ENCODE peak calls at places on chromosome 15, in four cellular contexts. L, Y, I and D are unnamed samples.

GRCh38 chr15:31857194-31857593 is 173.1 kb upstream of the CHRNA7 start:
- DNase-seq in I (no peak), L (no peak), Y (no peak), D (no peak)

GRCh38 chr15:72063186-72063585 is 54.8 kb downstream of the MYO9A start:
- DNase-seq in I (no peak), Y (peak; percentile 61), L (peak; percentile 8), D (no peak)

GRCh38 chr15:75720787-75721461 is 8.3 kb upstream of the CSPG4 start:
- DNase-seq in I (no peak), L (peak; percentile 90), Y (peak; percentile 35), D (no peak)

GRCh38 chr15:85625856-85626255 is 168.9 kb downstream of the KLHL25 start:
- DNase-seq in I (no peak), Y (peak; percentile 60), L (peak; percentile 44), D (no peak)

GRCh38 chr15:50549326-50549725 is 2.9 kb upstream of the USP50 start:
- DNase-seq in I (no peak), L (no peak), Y (peak; percentile 12), D (no peak)

GRCh38 chr15:22895465-22896190 is 57.2 kb downstream of the NIPA2 start:
- DNase-seq in L (peak; percentile 99), Y (peak; percentile 49), I (no peak), D (no peak)

GRCh38 chr15:68415501-68416157 is 16.3 kb downstream of the ITGA11 start:
- DNase-seq in Y (no peak), L (no peak), I (no peak), D (no peak)

GRCh38 chr15:75045332-75046015 is 22.1 kb downstream of the PPCDC start:
- DNase-seq in L (no peak), Y (no peak), I (no peak), D (no peak)

GRCh38 chr15:56837281-56837680 is 81.2 kb upstream of the TCF12 start:
- DNase-seq in I (no peak), L (no peak), Y (peak; percentile 35), D (no peak)

GRCh38 chr15:66917904-66918448 is 147.4 kb upstream of the SMAD3 start:
- DNase-seq in Y (no peak), L (no peak), I (no peak), D (no peak)

GRCh38 chr15:68154923-68155559 is 50.1 kb downstream of the CALML4 start:
- DNase-seq in I (peak; percentile 41), Y (peak; percentile 79), L (peak; percentile 65), D (peak; percentile 15)

GRCh38 chr15:42474857-42475256 is 16.1 kb downstream of the ZNF106 start:
- DNase-seq in I (no peak), L (no peak), Y (no peak), D (no peak)

GRCh38 chr15:66066439-66066838 is 187.1 kb downstream of the MEGF11 start:
- DNase-seq in L (no peak), I (no peak), Y (no peak), D (no peak)

GRCh38 chr15:94174399-94174802 is 57.0 kb upstream of the MCTP2 start:
- DNase-seq in L (peak; percentile 89), Y (peak; percentile 24), I (no peak), D (no peak)

GRCh38 chr15:25401511-25401910 is 37.3 kb downstream of the UBE3A start:
- DNase-seq in L (no peak), Y (peak; percentile 57), I (no peak), D (no peak)

GRCh38 chr15:68428431-68428940 is 3.5 kb downstream of the ITGA11 start:
- DNase-seq in Y (no peak), L (no peak), I (no peak), D (no peak)

GRCh38 chr15:29925227-29926082 is 103.2 kb upstream of the TJP1 start:
- DNase-seq in L (peak; percentile 95), Y (peak; percentile 86), I (peak; percentile 94), D (peak; percentile 66)

GRCh38 chr15:86846059-86846458 is 766.4 kb downstream of the AGBL1 start:
- DNase-seq in L (no peak), I (no peak), Y (no peak), D (no peak)

GRCh38 chr15:40344217-40344616 is 3.5 kb upstream of the CCDC9B start:
- DNase-seq in I (no peak), Y (peak; percentile 74), L (no peak), D (no peak)

GRCh38 chr15:39530446-39531342 is 50.2 kb upstream of the THBS1 start:
- DNase-seq in L (no peak), Y (no peak), I (no peak), D (no peak)

DNA sequence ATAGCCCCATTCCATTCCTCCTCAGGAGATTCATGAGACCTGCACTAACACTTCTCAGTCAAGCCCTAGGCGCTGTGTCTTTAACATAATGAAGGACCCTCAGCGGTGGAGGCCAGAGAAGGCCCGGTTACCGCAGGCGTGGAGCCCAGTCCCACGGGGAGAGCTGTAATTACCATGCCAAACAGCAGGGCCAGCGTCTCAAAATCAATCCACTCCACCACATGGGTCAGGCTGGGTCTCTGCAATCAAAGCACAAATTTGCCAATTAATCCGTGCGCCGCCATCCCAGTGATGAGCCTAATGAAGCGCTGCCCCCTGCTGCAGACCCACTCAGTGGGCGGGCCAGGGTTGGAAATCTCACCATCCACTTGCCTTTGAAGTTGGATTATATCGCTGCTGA is 109.7 kb downstream of the OCA2 start:
- DNase-seq in I (no peak), Y (no peak), L (no peak), D (no peak)
- TF ChIP-seq CTCF in I (no peak), Y (no peak), L (no peak), D (no peak)

DNA sequence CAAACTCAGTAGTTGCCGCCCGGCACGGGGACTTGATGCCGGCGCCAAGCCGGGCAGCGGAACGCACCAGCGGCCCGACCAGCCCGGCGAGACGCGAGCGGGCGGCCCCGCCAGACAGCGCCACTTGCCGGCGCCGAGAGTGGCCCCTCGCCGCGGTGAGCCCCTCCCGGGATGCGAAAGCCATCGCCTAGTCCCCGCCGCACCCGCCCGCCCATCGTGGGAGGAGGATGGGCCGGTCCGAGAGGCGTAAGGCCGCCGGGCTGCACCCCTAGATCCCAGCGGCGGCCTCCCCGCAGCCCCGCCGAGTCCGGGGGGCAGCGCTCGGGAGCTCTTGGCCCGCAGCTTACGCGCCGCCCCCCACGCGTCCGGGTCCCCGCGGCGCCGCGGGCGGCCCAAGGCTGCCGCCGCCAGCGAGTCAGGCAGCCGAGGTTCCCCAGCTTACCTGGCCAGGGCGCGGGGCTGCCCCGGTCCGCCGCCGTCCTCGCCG is 609 bp downstream of the GOLGA8A start:
- DNase-seq in I (peak; percentile 57), Y (peak; percentile 27), L (peak; percentile 44), D (peak; percentile 42)
- TF ChIP-seq CTCF in I (no peak), Y (no peak), L (no peak), D (peak; percentile 20)

GRCh38 chr15:33701304-33701696 is 267.0 kb upstream of the CHRM5 start:
- DNase-seq in I (no peak), L (peak; percentile 24), Y (no peak), D (no peak)
- TF ChIP-seq CTCF in I (no peak), L (peak; percentile 38), Y (peak; percentile 21), D (no peak)

DNA sequence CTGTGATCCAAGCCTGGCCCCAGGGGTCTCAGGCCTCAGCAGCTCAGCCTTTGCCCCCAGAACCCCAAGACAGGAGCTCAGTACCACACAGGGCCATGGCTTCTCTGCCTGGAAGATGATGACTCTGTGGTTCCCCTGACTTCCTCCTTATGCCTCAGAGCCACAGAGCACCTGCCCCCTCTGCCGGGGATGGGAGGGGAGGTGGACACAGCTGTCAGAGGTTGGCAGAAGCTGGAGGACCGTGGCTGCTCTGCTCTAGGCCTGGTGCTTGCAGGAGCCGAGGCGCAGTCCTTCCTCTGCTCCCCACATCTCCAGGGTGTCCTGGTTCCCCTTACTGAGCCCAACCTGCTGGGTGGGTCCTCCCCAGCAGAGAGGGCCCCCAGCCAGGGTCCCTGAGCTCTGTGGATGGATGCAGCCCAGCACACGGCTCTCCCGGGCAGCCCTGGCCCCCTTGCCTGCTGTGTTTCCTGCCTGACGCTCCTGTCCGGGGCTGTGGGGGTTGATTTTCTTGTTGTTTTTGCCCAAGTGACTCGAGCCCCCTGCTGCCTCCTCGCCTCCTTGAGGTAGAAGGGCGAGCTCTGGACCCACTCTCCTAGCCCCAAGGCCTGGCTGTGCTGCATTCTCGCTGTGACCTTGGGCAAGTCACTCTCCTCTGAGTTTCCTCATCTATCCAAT is 36.6 kb downstream of the PSTPIP1 start:
- DNase-seq in L (no peak), I (peak; percentile 4), Y (no peak), D (peak; percentile 8)
- TF ChIP-seq CTCF in L (no peak), I (no peak), Y (no peak), D (no peak)

DNA sequence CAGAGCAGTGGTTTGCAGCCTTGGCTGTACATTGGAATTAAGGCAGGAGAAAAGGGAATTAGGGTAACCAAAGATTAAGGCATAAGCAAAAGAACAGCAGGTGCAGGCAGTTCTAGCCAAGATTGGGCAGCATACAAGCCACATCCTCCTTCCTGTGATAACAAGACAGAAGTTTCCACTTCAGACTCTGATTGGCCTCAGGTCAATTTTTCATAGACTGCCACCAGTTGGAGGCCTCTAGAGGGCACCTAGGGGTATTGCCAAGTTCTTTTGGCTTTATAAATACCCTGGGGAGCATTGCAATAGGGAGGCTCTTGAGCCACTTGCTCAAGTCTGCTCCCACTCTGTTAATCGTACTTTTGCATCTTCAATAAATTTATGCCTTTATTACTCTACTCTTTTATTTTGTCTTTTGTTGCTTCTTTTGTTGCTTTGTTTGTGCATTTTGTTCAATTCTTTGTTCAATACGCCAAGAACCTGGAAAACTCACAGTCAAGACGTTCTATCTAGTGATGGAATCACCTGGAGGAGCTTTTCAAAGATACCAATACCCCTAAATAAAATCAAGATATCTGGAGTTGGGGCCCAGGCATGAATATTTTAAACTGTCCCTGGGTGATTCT is 32.2 kb upstream of the FMN1 start:
- DNase-seq in I (no peak), Y (peak; percentile 40), L (peak; percentile 74), D (no peak)
- TF ChIP-seq CTCF in I (no peak), Y (peak; percentile 18), L (peak; percentile 61), D (peak; percentile 39)

GRCh38 chr15:63759752-63760151 is 74.0 kb downstream of the HERC1 start:
- DNase-seq in I (no peak), Y (no peak), L (no peak), D (no peak)

GRCh38 chr15:63763476-63764123 is 70.1 kb downstream of the HERC1 start:
- DNase-seq in L (peak; percentile 28), Y (peak; percentile 68), I (no peak), D (no peak)

GRCh38 chr15:63764124-63764827 is 69.5 kb downstream of the HERC1 start:
- DNase-seq in L (no peak), I (no peak), Y (no peak), D (no peak)

GRCh38 chr15:63764912-63765311 is 68.8 kb downstream of the HERC1 start:
- DNase-seq in L (no peak), I (no peak), Y (no peak), D (no peak)

GRCh38 chr15:63765338-63765737 is 68.4 kb downstream of the HERC1 start:
- DNase-seq in L (no peak), I (no peak), Y (no peak), D (no peak)
- TF ChIP-seq CTCF in L (no peak), I (no peak), Y (no peak), D (no peak)

GRCh38 chr15:100958326-100959065 is 39.3 kb downstream of the LRRK1 start:
- DNase-seq in I (no peak), Y (peak; percentile 71), L (peak; percentile 15), D (no peak)

GRCh38 chr15:100959066-100960050 is 40.2 kb downstream of the LRRK1 start:
- DNase-seq in Y (peak; percentile 61), L (no peak), I (no peak), D (no peak)
- TF ChIP-seq CTCF in Y (no peak), L (no peak), I (no peak), D (no peak)

GRCh38 chr15:78711638-78712037 is 70.6 kb upstream of the CHRNB4 start:
- DNase-seq in Y (no peak), I (no peak), L (no peak), D (no peak)
- TF ChIP-seq CTCF in Y (no peak), I (no peak), L (no peak), D (no peak)